ENCODE peak calls at places on chromosomes 5 and 9, in six cellular contexts. P is Panc1; K is activated effector memory CD4-positive, alpha-beta T cell treated with anti-CD3 and anti-CD28 coated beads, Interleukin-2, amount 50 U/mL, for 16 hours; G is pancreas; B is fibroblast of mammary gland; Z is aorta. A is an unnamed sample.

GRCh38 chr9:91727316-91727861 is 222.6 kb downstream of the ROR2 start:
- DNase-seq in G (no peak), P (peak; percentile 12), K (no peak), Z (no peak), B (peak; percentile 59), A (no peak)

GRCh38 chr9:89522261-89522978 is 24.5 kb upstream of the SEMA4D start:
- DNase-seq in K (peak; percentile 90), Z (no peak), B (no peak), G (peak; percentile 35), P (no peak), A (peak; percentile 78)

GRCh38 chr5:127070243-127070642 is 3.1 kb downstream of the C5orf63 start:
- DNase-seq in B (no peak), P (no peak), G (no peak), Z (no peak), K (no peak), A (no peak)

GRCh38 chr5:159510282-159510681 is 180.0 kb upstream of the IL12B start:
- DNase-seq in G (no peak), B (peak; percentile 52), P (no peak), Z (no peak), K (no peak), A (peak; percentile 68)

GRCh38 chr5:113325054-113325453 is 109.7 kb downstream of the TSSK1B start:
- DNase-seq in P (no peak), Z (no peak), K (no peak), B (no peak), G (no peak), A (no peak)

GRCh38 chr9:17631396-17631795 is 52.5 kb downstream of the SH3GL2 start:
- DNase-seq in G (no peak), B (no peak), P (no peak), Z (no peak), K (no peak), A (no peak)

GRCh38 chr9:93663877-93664548 is 87.6 kb downstream of the PHF2 start:
- DNase-seq in G (no peak), B (no peak), P (no peak), Z (peak; percentile 62), K (peak; percentile 48), A (no peak)

GRCh38 chr5:174272671-174273070 is 227.2 kb downstream of the NSG2 start:
- DNase-seq in P (no peak), B (no peak), Z (no peak), K (no peak), G (no peak), A (no peak)

GRCh38 chr5:1509346-1510085 is 14.2 kb downstream of the LPCAT1 start:
- DNase-seq in G (no peak), K (peak; percentile 46), Z (peak; percentile 51), B (no peak), P (no peak), A (peak; percentile 19)

GRCh38 chr5:138230261-138230660 is 17.1 kb upstream of the CDC23 start:
- DNase-seq in Z (peak; percentile 79), P (no peak), B (peak; percentile 47), G (no peak), K (no peak), A (no peak)

GRCh38 chr5:172145870-172146747 is 41.9 kb downstream of the STK10 start:
- DNase-seq in B (no peak), K (no peak), G (no peak), P (no peak), Z (no peak), A (no peak)

GRCh38 chr9:4937436-4937835 is 47.6 kb upstream of the JAK2 start:
- DNase-seq in B (no peak), Z (no peak), K (no peak), P (no peak), G (no peak), A (no peak)

GRCh38 chr5:36739751-36740221 is 133.4 kb downstream of the SLC1A3 start:
- DNase-seq in Z (no peak), P (peak; percentile 76), K (peak; percentile 82), G (peak; percentile 66), B (peak; percentile 78), A (peak; percentile 74)

GRCh38 chr5:76960004-76960625 is 7.3 kb downstream of the CRHBP start:
- DNase-seq in B (no peak), G (no peak), Z (no peak), K (no peak), P (no peak), A (no peak)

GRCh38 chr9:116644099-116644688 is 42.9 kb upstream of the TRIM32 start:
- DNase-seq in K (no peak), P (no peak), Z (no peak), B (peak; percentile 77), G (no peak), A (no peak)

GRCh38 chr5:170524576-170524975 is 20.8 kb downstream of the KCNIP1 start:
- DNase-seq in K (no peak), B (no peak), Z (no peak), G (no peak), P (no peak), A (no peak)

GRCh38 chr5:127772531-127772930 is 69.3 kb downstream of the CCDC192 start:
- DNase-seq in B (no peak), K (no peak), Z (no peak), P (no peak), G (no peak), A (no peak)

A was measured in upper lobe of left lung.